ENCODE peak calls at places on chromosomes 4 and X, in four cellular contexts. One of them, this sample, is unnamed. For H3K36me3, the result is how much of the 10 kb centered on the place peaks cover.

GRCh38 chr4:169952236-169953088 is 73.7 kb downstream of the MFAP3L start:
- DNase-seq in fibroblast of lung: no peak
- DNase-seq in GM23248: no peak
- DNase-seq in neural progenitor cell: no peak
- DNase-seq in this sample: peak

GRCh38 chrX:131571348-131571747 is 27.5 kb downstream of the OR13H1 start:
- DNase-seq in fibroblast of lung: no peak
- DNase-seq in GM23248: no peak
- DNase-seq in neural progenitor cell: no peak
- DNase-seq in this sample: peak

GRCh38 chr4:56773346-56773745 is 48.2 kb downstream of the SPINK2 start:
- DNase-seq in fibroblast of lung: no peak
- DNase-seq in GM23248: no peak
- DNase-seq in neural progenitor cell: no peak
- DNase-seq in this sample: no peak

GRCh38 chr4:186514271-186514950 is 41.0 kb downstream of the MTNR1A start:
- DNase-seq in fibroblast of lung: no peak
- DNase-seq in GM23248: no peak
- DNase-seq in neural progenitor cell: no peak
- DNase-seq in this sample: no peak

GRCh38 chrX:30241724-30242415 is at the start of gene MAGEB4:
- DNase-seq in fibroblast of lung: no peak
- DNase-seq in GM23248: no peak
- DNase-seq in neural progenitor cell: peak
- DNase-seq in this sample: no peak

GRCh38 chr4:2296621-2297601 is 35.0 kb upstream of the MXD4 start:
- DNase-seq in fibroblast of lung: no peak
- DNase-seq in GM23248: no peak
- DNase-seq in neural progenitor cell: no peak
- DNase-seq in this sample: no peak

GRCh38 chrX:79721234-79721633 is 293.3 kb upstream of the TBX22 start:
- DNase-seq in fibroblast of lung: no peak
- DNase-seq in GM23248: no peak
- DNase-seq in neural progenitor cell: no peak
- DNase-seq in this sample: no peak

GRCh38 chr4:140163029-140163810 is 9.2 kb upstream of the MAML3 start:
- DNase-seq in fibroblast of lung: peak
- DNase-seq in GM23248: peak
- DNase-seq in neural progenitor cell: peak
- DNase-seq in this sample: no peak

GRCh38 chr4:56448301-56448700 is 12.2 kb downstream of the PAICS start:
- DNase-seq in fibroblast of lung: no peak
- DNase-seq in GM23248: peak
- DNase-seq in neural progenitor cell: no peak
- DNase-seq in this sample: no peak

GRCh38 chrX:71224969-71225368 is 1.9 kb downstream of the GJB1 start:
- DNase-seq in fibroblast of lung: no peak
- DNase-seq in GM23248: no peak
- DNase-seq in neural progenitor cell: no peak
- DNase-seq in this sample: no peak

GRCh38 chr4:2962614-2963184 is 507 bp downstream of the NOP14 start:
- DNase-seq in fibroblast of lung: peak
- DNase-seq in GM23248: peak
- DNase-seq in neural progenitor cell: peak
- DNase-seq in this sample: no peak

GRCh38 chr4:17884063-17884462 is 73.3 kb downstream of the NCAPG start:
- DNase-seq in fibroblast of lung: peak
- DNase-seq in GM23248: peak
- DNase-seq in neural progenitor cell: no peak
- DNase-seq in this sample: no peak

GRCh38 chr4:38921151-38921550 is 53.5 kb downstream of the FAM114A1 start:
- DNase-seq in fibroblast of lung: no peak
- DNase-seq in GM23248: no peak
- DNase-seq in neural progenitor cell: no peak
- DNase-seq in this sample: no peak

GRCh38 chrX:56728752-56729151 is 291 bp upstream of the NBDY start:
- DNase-seq in fibroblast of lung: peak
- DNase-seq in GM23248: peak
- DNase-seq in neural progenitor cell: no peak
- DNase-seq in this sample: peak

GRCh38 chr4:71713611-71714203 is 70.2 kb downstream of the GC start:
- DNase-seq in fibroblast of lung: peak
- DNase-seq in GM23248: peak
- DNase-seq in neural progenitor cell: peak
- DNase-seq in this sample: peak

GRCh38 chr4:104022871-104023270 is 303.1 kb upstream of the TACR3 start:
- DNase-seq in fibroblast of lung: no peak
- DNase-seq in GM23248: no peak
- DNase-seq in neural progenitor cell: peak
- DNase-seq in this sample: no peak

GRCh38 chr4:61246003-61246402 is 45.9 kb downstream of the ADGRL3 start:
- DNase-seq in fibroblast of lung: peak
- DNase-seq in GM23248: no peak
- DNase-seq in neural progenitor cell: no peak
- DNase-seq in this sample: no peak

GRCh38 chr4:55838356-55838755 is 15.1 kb upstream of the EXOC1 start:
- DNase-seq in fibroblast of lung: no peak
- DNase-seq in GM23248: peak
- DNase-seq in neural progenitor cell: no peak
- DNase-seq in this sample: no peak

GRCh38 chrX:140765043-140765784 is 55.7 kb downstream of the LINC00632 start:
- DNase-seq in fibroblast of lung: peak
- DNase-seq in GM23248: peak
- DNase-seq in neural progenitor cell: peak
- DNase-seq in this sample: no peak

GRCh38 chr4:575281-576141 is 584 bp downstream of the TMEM271 start:
- DNase-seq in fibroblast of lung: peak
- DNase-seq in GM23248: peak
- DNase-seq in neural progenitor cell: peak
- DNase-seq in this sample: peak

GRCh38 chr4:139819082-139819481 is 153.5 kb downstream of the MGST2 start:
- DNase-seq in fibroblast of lung: no peak
- DNase-seq in GM23248: no peak
- DNase-seq in neural progenitor cell: no peak
- DNase-seq in this sample: no peak

GRCh38 chr4:20279381-20279780 is 27.7 kb downstream of the SLIT2 start:
- DNase-seq in fibroblast of lung: no peak
- DNase-seq in GM23248: no peak
- DNase-seq in neural progenitor cell: no peak
- DNase-seq in this sample: no peak

GRCh38 chr4:14329228-14329627 is 673.1 kb upstream of the CPEB2 start:
- DNase-seq in fibroblast of lung: no peak
- DNase-seq in GM23248: no peak
- DNase-seq in neural progenitor cell: no peak
- DNase-seq in this sample: no peak

GRCh38 chr4:124833831-124834505 is 121.4 kb upstream of the ANKRD50 start:
- DNase-seq in fibroblast of lung: no peak
- DNase-seq in GM23248: no peak
- DNase-seq in neural progenitor cell: no peak
- DNase-seq in this sample: no peak

GRCh38 chr4:150046728-150047217 is 31.5 kb upstream of the DCLK2 start:
- DNase-seq in fibroblast of lung: no peak
- DNase-seq in GM23248: no peak
- DNase-seq in neural progenitor cell: no peak
- DNase-seq in this sample: no peak

GRCh38 chr4:166078956-166079355 is 205.9 kb downstream of the TLL1 start:
- DNase-seq in fibroblast of lung: no peak
- DNase-seq in GM23248: peak
- DNase-seq in neural progenitor cell: peak
- DNase-seq in this sample: peak

GRCh38 chr4:48194986-48195773 is 61.1 kb upstream of the TXK start:
- DNase-seq in fibroblast of lung: peak
- DNase-seq in GM23248: no peak
- DNase-seq in neural progenitor cell: no peak
- DNase-seq in this sample: peak

GRCh38 chrX:132612990-132613564 is 124.2 kb upstream of the MBNL3 start:
- DNase-seq in fibroblast of lung: peak
- DNase-seq in GM23248: peak
- DNase-seq in neural progenitor cell: peak
- DNase-seq in this sample: peak

GRCh38 chr4:13547563-13548041 is 3.3 kb upstream of the NKX3-2 start:
- DNase-seq in fibroblast of lung: no peak
- DNase-seq in GM23248: no peak
- DNase-seq in neural progenitor cell: peak
- DNase-seq in this sample: peak

GRCh38 chr4:119731146-119731742 is 102.6 kb upstream of the PDE5A start:
- DNase-seq in fibroblast of lung: no peak
- DNase-seq in GM23248: no peak
- DNase-seq in neural progenitor cell: no peak
- DNase-seq in this sample: no peak

GRCh38 chr4:74942251-74942917 is 9.5 kb downstream of the PARM1 start:
- DNase-seq in fibroblast of lung: no peak
- DNase-seq in GM23248: no peak
- DNase-seq in neural progenitor cell: no peak
- DNase-seq in this sample: no peak

GRCh38 chr4:26490111-26490979 is at the start of gene CCKAR:
- DNase-seq in fibroblast of lung: no peak
- DNase-seq in GM23248: no peak
- DNase-seq in neural progenitor cell: peak
- DNase-seq in this sample: peak

GRCh38 chr4:15778191-15778741 is at the start of gene CD38:
- DNase-seq in fibroblast of lung: no peak
- DNase-seq in GM23248: peak
- DNase-seq in neural progenitor cell: peak
- DNase-seq in this sample: peak
- H3K27ac ChIP-seq in fibroblast of lung: no peak
- H3K27ac ChIP-seq in GM23248: no peak
- H3K27ac ChIP-seq in neural progenitor cell: no peak
- H3K27ac ChIP-seq in this sample: no peak

GRCh38 chr4:145154573-145154972 is 25.8 kb downstream of the OTUD4 start:
- DNase-seq in fibroblast of lung: peak
- DNase-seq in GM23248: peak
- DNase-seq in neural progenitor cell: peak
- DNase-seq in this sample: no peak
- H3K36me3 ChIP-seq in fibroblast of lung: under half
- H3K36me3 ChIP-seq in GM23248: under half
- H3K36me3 ChIP-seq in neural progenitor cell: under half
- H3K36me3 ChIP-seq in this sample: half or more

DNA sequence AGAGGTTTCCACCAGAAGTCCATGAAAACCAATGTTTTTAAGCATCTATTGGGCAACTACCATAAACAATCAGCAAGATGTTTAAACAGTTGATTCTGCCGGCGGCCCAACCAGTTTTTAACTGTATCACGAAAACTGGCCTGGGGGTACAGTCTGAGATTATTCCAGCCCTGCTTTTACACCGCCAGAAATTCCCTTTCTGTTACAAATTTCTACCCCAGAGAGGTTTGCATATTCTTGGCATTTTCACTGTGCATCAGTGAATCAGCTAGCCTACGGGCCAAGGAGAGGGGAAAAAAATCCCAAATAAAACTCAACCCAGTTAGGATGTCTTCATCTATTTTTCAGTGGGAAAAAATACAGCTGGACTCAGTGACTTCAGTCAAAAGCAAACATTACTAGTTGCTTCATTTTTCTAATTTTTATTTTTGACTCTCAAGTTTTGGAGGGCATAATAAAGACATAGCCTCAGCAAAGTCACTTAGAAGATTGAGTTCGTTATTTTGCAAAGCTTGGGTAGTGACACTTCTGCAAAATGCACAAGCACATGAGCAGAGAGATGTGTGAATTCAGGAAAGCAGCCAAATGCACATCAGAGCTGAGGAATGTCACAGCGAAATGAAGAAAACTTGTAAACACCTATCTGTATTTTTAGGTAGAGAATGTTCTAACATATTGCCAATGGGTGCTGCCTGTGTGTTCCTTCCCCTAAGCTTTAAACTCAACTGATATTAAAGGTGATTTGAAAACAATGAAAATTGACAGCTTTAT is 167.9 kb upstream of the GK2 start:
- DNase-seq in fibroblast of lung: peak
- DNase-seq in GM23248: peak
- DNase-seq in neural progenitor cell: no peak
- DNase-seq in this sample: no peak
- TF ChIP-seq EZH2 in fibroblast of lung: no peak
- TF ChIP-seq EZH2 in GM23248: no peak
- TF ChIP-seq EZH2 in neural progenitor cell: no peak
- TF ChIP-seq EZH2 in this sample: no peak

GRCh38 chrX:41779941-41780340 is 56.0 kb downstream of the GPR82 start:
- DNase-seq in fibroblast of lung: no peak
- DNase-seq in GM23248: no peak
- DNase-seq in neural progenitor cell: no peak
- DNase-seq in this sample: no peak

GRCh38 chrX:41781500-41781899 is 57.5 kb downstream of the GPR82 start:
- DNase-seq in fibroblast of lung: peak
- DNase-seq in GM23248: peak
- DNase-seq in neural progenitor cell: peak
- DNase-seq in this sample: peak

GRCh38 chrX:41789374-41789773 is 65.4 kb downstream of the GPR82 start:
- DNase-seq in fibroblast of lung: peak
- DNase-seq in GM23248: no peak
- DNase-seq in neural progenitor cell: no peak
- DNase-seq in this sample: no peak

DNA sequence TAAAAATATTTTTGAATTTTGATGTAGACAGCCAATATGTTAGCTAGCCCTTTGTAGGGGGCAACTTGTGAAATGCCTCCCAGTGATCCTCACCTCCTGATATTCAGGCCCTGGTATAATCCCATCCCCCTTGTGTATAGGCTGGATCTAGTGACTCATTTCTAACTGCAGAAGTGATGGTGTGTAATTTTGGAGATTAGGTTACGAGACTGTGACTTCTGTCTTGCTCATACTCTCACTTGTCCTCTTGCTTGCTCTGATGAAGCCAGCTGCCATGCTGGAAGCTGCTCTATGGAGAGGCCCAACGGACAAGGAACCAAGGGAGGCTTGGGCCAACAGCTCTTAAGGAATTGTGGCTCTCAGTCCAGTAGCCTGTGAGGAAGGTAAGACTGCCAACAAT is 61.7 kb downstream of the GPR82 start:
- DNase-seq in fibroblast of lung: peak
- DNase-seq in GM23248: peak
- DNase-seq in neural progenitor cell: no peak
- DNase-seq in this sample: peak
- H3K27ac ChIP-seq in fibroblast of lung: no peak
- H3K27ac ChIP-seq in GM23248: peak
- H3K27ac ChIP-seq in neural progenitor cell: no peak
- H3K27ac ChIP-seq in this sample: no peak

DNA sequence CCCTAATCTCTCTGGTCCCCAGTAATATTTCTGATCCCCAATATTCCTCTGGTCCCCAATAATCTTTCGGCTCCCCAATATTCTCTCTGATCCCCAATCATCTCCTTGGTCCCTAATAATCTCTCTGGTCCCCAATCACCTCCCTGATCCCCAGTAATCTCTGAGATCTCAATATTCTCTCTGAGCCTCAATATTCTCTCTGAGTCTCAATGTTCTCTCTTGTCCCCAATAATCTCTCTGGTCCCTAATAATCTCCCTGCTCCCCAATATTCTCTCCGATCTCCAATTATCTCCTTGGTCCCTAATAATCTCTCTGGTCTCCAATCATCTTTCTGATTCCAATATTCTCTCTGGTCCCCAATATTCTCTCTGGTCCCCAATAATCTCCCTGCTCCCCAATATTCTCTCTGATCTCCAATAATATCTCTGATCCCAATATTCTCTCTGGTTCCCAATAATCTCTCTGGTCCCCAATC is 17.9 kb downstream of the P2RY8 start:
- DNase-seq in fibroblast of lung: no peak
- DNase-seq in GM23248: no peak
- DNase-seq in neural progenitor cell: no peak
- DNase-seq in this sample: no peak
- H3K36me3 ChIP-seq in fibroblast of lung: under half
- H3K36me3 ChIP-seq in GM23248: under half
- H3K36me3 ChIP-seq in neural progenitor cell: under half
- H3K36me3 ChIP-seq in this sample: under half